ENCODE peak calls at places on chromosomes 7 and 10, in seven cellular contexts. K is K562, A is GM12878, V is H1, D is HCT116, R is HepG2, T is SK-N-SH. O is an unnamed sample.

GRCh38 chr7:91457208-91457607 is 193.0 kb downstream of the FZD1 start:
- DNase-seq in T (no peak), K (no peak), A (no peak), V (no peak), D (no peak), R (no peak), O (no peak)

GRCh38 chr7:157464111-157464970 is 127.5 kb downstream of the DNAJB6 start:
- DNase-seq in V (peak; percentile 45), T (peak; percentile 92), K (no peak), A (no peak), R (no peak), D (no peak), O (no peak)

GRCh38 chr10:33245343-33245742 is 89.1 kb downstream of the NRP1 start:
- DNase-seq in V (no peak), K (no peak), D (no peak), R (no peak), A (no peak), T (no peak), O (no peak)

GRCh38 chr7:130409067-130409721 is 28.9 kb downstream of the CPA1 start:
- DNase-seq in R (no peak), A (no peak), K (no peak), T (peak; percentile 36), D (no peak), V (no peak), O (no peak)

GRCh38 chr7:12731214-12731656 is 43.8 kb downstream of the ARL4A start:
- DNase-seq in T (no peak), K (no peak), A (no peak), R (no peak), V (no peak), D (peak; percentile 34), O (peak; percentile 41)

GRCh38 chr10:77744249-77744648 is 106.6 kb upstream of the KCNMA1 start:
- DNase-seq in R (no peak), V (no peak), K (no peak), D (no peak), T (no peak), A (no peak), O (no peak)

GRCh38 chr10:3500408-3500856 is 284.6 kb downstream of the KLF6 start:
- DNase-seq in K (no peak), A (no peak), R (peak; percentile 88), D (no peak), T (no peak), V (peak; percentile 67), O (peak; percentile 27)

GRCh38 chr10:114499630-114500190 is 95.4 kb upstream of the AFAP1L2 start:
- DNase-seq in R (no peak), D (no peak), T (no peak), A (no peak), K (no peak), V (no peak), O (no peak)

GRCh38 chr7:101173752-101174244 is 6.3 kb downstream of the NAT16 start:
- DNase-seq in V (peak; percentile 98), D (peak; percentile 80), K (peak; percentile 95), T (peak; percentile 80), A (no peak), R (no peak), O (peak; percentile 75)

GRCh38 chr10:64486149-64486548 is 964.9 kb downstream of the REEP3 start:
- DNase-seq in T (no peak), D (no peak), K (no peak), R (no peak), A (no peak), V (no peak), O (no peak)

GRCh38 chr10:33252794-33253203 is 81.7 kb downstream of the NRP1 start:
- DNase-seq in A (no peak), V (no peak), T (no peak), D (no peak), K (no peak), R (peak; percentile 7), O (no peak)

GRCh38 chr7:120052884-120053382 is 220.0 kb upstream of the KCND2 start:
- DNase-seq in K (no peak), V (no peak), T (no peak), D (no peak), A (no peak), R (no peak), O (no peak)

GRCh38 chr10:5297996-5298395 is 66.8 kb upstream of the UCN3 start:
- DNase-seq in D (no peak), K (no peak), V (no peak), R (no peak), T (no peak), A (no peak), O (no peak)

GRCh38 chr7:22732556-22733126 is 5.6 kb downstream of the IL6 start:
- DNase-seq in R (no peak), K (no peak), V (no peak), T (no peak), D (peak; percentile 21), A (no peak), O (peak; percentile 72)

GRCh38 chr7:12685550-12685949 is 1.9 kb upstream of the ARL4A start:
- DNase-seq in V (peak; percentile 61), A (no peak), R (no peak), T (peak; percentile 27), D (no peak), K (no peak), O (peak; percentile 86)

GRCh38 chr7:101743241-101743994 is 74.0 kb upstream of the CUX1 start:
- DNase-seq in V (peak; percentile 81), R (no peak), D (no peak), K (peak; percentile 89), T (peak; percentile 94), A (no peak), O (peak; percentile 43)

DNA sequence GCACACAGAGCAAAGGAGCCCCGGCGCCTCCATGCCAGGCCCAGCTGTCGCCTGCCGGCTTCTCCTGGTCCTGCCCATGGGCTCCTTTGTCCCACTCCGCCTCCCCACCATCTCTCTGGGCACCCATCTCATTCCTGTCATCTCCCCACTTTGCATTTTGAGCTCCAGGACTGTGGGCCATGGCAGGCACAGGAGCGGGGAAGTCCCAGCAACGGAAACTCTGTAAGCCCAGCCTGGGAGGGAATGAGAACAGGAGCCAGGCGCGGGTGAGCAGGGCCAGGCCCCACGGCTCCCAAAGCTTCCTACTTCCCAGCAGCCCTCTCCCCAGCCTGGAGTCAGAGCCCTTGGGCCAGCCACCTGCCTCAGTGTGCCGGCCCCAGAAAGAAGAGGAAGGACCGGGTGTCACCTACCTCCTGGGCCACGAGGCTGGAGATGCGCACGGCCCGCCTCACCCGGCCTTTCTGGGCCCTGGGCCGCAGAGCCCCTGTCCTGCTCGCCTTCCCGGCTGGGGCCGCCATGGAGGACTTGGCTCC is 23.1 kb downstream of the KCNH2 start:
- DNase-seq in K (no peak), A (no peak), T (no peak), D (no peak), V (no peak), R (no peak), O (no peak)
- TF ChIP-seq JUND in K (no peak), A (no peak), T (no peak), D (no peak), V (no peak), R (no peak), O (no peak)

GRCh38 chr10:110742801-110743200 is 98.7 kb downstream of the RBM20 start:
- DNase-seq in K (no peak), V (no peak), D (no peak), A (no peak), R (no peak), T (no peak), O (no peak)

GRCh38 chr10:110735620-110736027 is 91.5 kb downstream of the RBM20 start:
- DNase-seq in D (no peak), A (no peak), T (no peak), R (peak; percentile 74), V (no peak), K (no peak), O (no peak)

GRCh38 chr10:110737886-110738634 is 93.9 kb downstream of the RBM20 start:
- DNase-seq in K (no peak), D (no peak), T (no peak), R (peak; percentile 18), A (no peak), V (no peak), O (no peak)

GRCh38 chr10:110744767-110745166 is 100.6 kb downstream of the RBM20 start:
- DNase-seq in R (no peak), T (no peak), K (no peak), V (no peak), D (no peak), A (no peak), O (no peak)

DNA sequence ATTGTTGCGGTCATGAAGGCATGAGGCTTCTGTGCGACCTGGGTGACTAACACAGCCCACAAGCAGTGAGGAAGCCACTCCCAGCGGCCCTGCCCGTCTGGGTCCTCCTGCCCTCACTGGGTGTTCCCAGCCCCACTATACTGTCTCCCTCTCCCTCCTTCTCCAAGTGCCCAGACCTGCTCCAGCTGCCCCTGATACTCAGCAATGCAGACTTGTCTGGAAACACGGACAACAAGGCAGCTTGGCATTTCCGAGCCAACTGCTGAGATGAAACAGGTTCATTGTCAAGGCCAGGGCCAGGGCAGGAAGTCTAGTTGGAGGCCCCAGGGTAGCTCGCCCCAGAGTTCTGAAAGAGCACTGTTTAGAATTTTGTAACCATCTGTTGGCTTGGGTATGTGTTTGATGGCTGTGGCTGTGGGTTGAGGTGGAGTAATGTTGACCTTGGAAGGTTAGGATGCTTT is 95.7 kb downstream of the RBM20 start:
- DNase-seq in A (no peak), R (peak; percentile 90), V (no peak), K (no peak), D (peak; percentile 15), T (no peak), O (no peak)
- TF ChIP-seq JUND in A (no peak), R (no peak), V (no peak), K (no peak), D (peak; percentile 38), T (no peak), O (no peak)

GRCh38 chr10:14048930-14049613 is 281.7 kb downstream of the FRMD4A start:
- DNase-seq in A (peak; percentile 26), R (no peak), V (no peak), K (no peak), T (no peak), D (no peak), O (no peak)

GRCh38 chr10:14050598-14050997 is 280.1 kb downstream of the FRMD4A start:
- DNase-seq in A (no peak), R (no peak), T (no peak), D (no peak), V (no peak), K (no peak), O (no peak)

GRCh38 chr10:14056545-14057332 is 274.0 kb downstream of the FRMD4A start:
- DNase-seq in K (no peak), T (no peak), D (no peak), R (no peak), A (no peak), V (no peak), O (no peak)

GRCh38 chr10:14047431-14047830 is 283.3 kb downstream of the FRMD4A start:
- DNase-seq in A (no peak), K (no peak), D (no peak), V (no peak), T (no peak), R (no peak), O (no peak)

DNA sequence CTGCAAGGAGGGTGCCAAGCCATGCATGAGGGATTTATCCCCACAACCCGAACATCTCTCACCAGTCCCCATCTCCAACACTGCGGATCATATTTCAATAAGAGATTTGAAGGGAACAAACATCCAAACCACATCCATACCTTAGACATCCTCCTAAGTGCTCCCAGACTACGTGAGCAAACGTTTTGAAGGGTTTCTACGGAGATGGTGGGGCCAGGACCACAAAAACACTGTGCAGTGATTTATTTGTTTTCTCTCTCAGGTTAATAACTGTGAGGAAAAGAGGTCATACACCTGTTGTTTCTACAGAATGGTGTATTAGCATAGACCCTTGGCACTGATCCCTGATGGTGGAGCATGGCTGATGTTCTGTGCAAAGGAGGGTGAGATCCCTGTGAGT is 277.8 kb downstream of the FRMD4A start:
- DNase-seq in V (no peak), T (no peak), D (no peak), K (no peak), R (no peak), A (no peak), O (no peak)
- TF ChIP-seq JUND in V (no peak), T (no peak), D (no peak), K (no peak), R (no peak), A (no peak), O (no peak)

GRCh38 chr10:93746844-93747284 is 10.9 kb upstream of the LGI1 start:
- DNase-seq in T (no peak), D (peak; percentile 70), R (peak; percentile 38), A (no peak), V (peak; percentile 66), K (no peak), O (peak; percentile 71)
- TF ChIP-seq JUND in T (peak; percentile 49), D (no peak), R (no peak), A (no peak), V (no peak), K (no peak), O (peak; percentile 96)

O was measured in T47D.